ENCODE peak calls at places on chromosomes 11 and 22, in four cellular contexts. W is foreskin keratinocyte; A is mesenchymal stem cell; G is activated naive CD8-positive, alpha-beta T cell treated with anti-CD3 and anti-CD28 coated beads for 36 hours. B is an unnamed sample.

GRCh38 chr22:38707346-38707745 is 1.6 kb downstream of the GTPBP1 start:
- DNase-seq in W (no peak), A (peak; percentile 69), G (no peak), B (no peak)

GRCh38 chr22:35540600-35541253 is at the start of gene RASD2:
- DNase-seq in W (no peak), A (peak; percentile 51), G (peak; percentile 52), B (peak; percentile 30)

GRCh38 chr11:11458523-11458922 is 105.5 kb upstream of the CSNK2A3 start:
- DNase-seq in W (no peak), A (no peak), G (no peak), B (no peak)

GRCh38 chr11:68041617-68042218 is 2.9 kb downstream of the TCIRG1 start:
- DNase-seq in W (no peak), A (no peak), G (no peak), B (no peak)

GRCh38 chr22:41197808-41198585 is 7.1 kb upstream of the L3MBTL2 start:
- DNase-seq in W (no peak), A (peak; percentile 70), G (peak; percentile 65), B (peak; percentile 43)

GRCh38 chr22:37462983-37463382 is 23.2 kb downstream of the MFNG start:
- DNase-seq in W (no peak), A (peak; percentile 64), G (no peak), B (no peak)

GRCh38 chr11:61173456-61173855 is 12.2 kb upstream of the VPS37C start:
- DNase-seq in W (no peak), A (no peak), G (no peak), B (no peak)

GRCh38 chr11:3132831-3133455 is 32.2 kb downstream of the OSBPL5 start:
- DNase-seq in W (no peak), A (no peak), G (no peak), B (no peak)

GRCh38 chr22:44453441-44454112 is 44.5 kb downstream of the RTL6 start:
- DNase-seq in W (no peak), A (no peak), G (no peak), B (no peak)

GRCh38 chr22:30675436-30675835 is 7.8 kb upstream of the DUSP18 start:
- DNase-seq in W (no peak), A (no peak), G (no peak), B (no peak)

GRCh38 chr11:76800466-76801200 is 17.5 kb downstream of the TSKU start:
- DNase-seq in W (no peak), A (no peak), G (no peak), B (no peak)

GRCh38 chr22:23793326-23793725 is 6.6 kb downstream of the SMARCB1 start:
- DNase-seq in W (no peak), A (no peak), G (no peak), B (no peak)

GRCh38 chr22:19271856-19272535 is 19.5 kb downstream of the CLTCL1 start:
- DNase-seq in W (no peak), A (peak; percentile 12), G (no peak), B (no peak)

GRCh38 chr22:49913446-49913845 is 4.8 kb downstream of the ALG12 start:
- DNase-seq in W (no peak), A (no peak), G (no peak), B (no peak)

GRCh38 chr11:15584158-15584557 is 469.4 kb downstream of the INSC start:
- DNase-seq in W (no peak), A (no peak), G (no peak), B (no peak)

GRCh38 chr11:69450064-69450856 is 31.2 kb upstream of the LINC01488 start:
- DNase-seq in W (no peak), A (no peak), G (no peak), B (no peak)

GRCh38 chr11:111557425-111558111 is 17.0 kb downstream of the LAYN start:
- DNase-seq in W (peak; percentile 95), A (peak; percentile 94), G (no peak), B (no peak)

GRCh38 chr11:75792997-75793800 is 21.8 kb upstream of the UVRAG start:
- DNase-seq in W (no peak), A (no peak), G (no peak), B (no peak)

GRCh38 chr11:134360050-134360835 is 28.5 kb downstream of the GLB1L2 start:
- DNase-seq in W (no peak), A (peak; percentile 5), G (peak; percentile 81), B (peak; percentile 76)

GRCh38 chr11:66904055-66904454 is 47.2 kb downstream of the LRFN4 start:
- DNase-seq in W (no peak), A (no peak), G (no peak), B (no peak)

GRCh38 chr11:69646493-69647201 is 5.7 kb downstream of the CCND1 start:
- DNase-seq in W (no peak), A (no peak), G (no peak), B (no peak)

GRCh38 chr11:65560555-65561418 is 2.6 kb upstream of the LTBP3 start:
- DNase-seq in W (peak; percentile 35), A (peak; percentile 72), G (no peak), B (no peak)

GRCh38 chr11:130947481-130947880 is 31.2 kb upstream of the SNX19 start:
- DNase-seq in W (peak; percentile 79), A (no peak), G (no peak), B (no peak)

GRCh38 chr11:121907379-121907778 is 208.6 kb downstream of the BLID start:
- DNase-seq in W (no peak), A (no peak), G (no peak), B (no peak)

GRCh38 chr22:50008151-50009040 is 4.2 kb downstream of the IL17REL start:
- DNase-seq in W (no peak), A (no peak), G (no peak), B (no peak)

GRCh38 chr11:67373916-67374570 is 645 bp upstream of the CLCF1 start:
- DNase-seq in W (no peak), A (peak; percentile 96), G (peak; percentile 56), B (peak; percentile 60)

GRCh38 chr11:18088974-18089373 is 16.9 kb downstream of the SAAL1 start:
- DNase-seq in W (no peak), A (no peak), G (no peak), B (no peak)

GRCh38 chr11:85766801-85767200 is 44.1 kb downstream of the SYTL2 start:
- DNase-seq in W (no peak), A (no peak), G (no peak), B (no peak)

GRCh38 chr11:19803506-19803998 is 90.9 kb downstream of the NAV2 start:
- DNase-seq in W (peak; percentile 11), A (no peak), G (no peak), B (no peak)

B was measured in stimulated activated naive CD8-positive, alpha-beta T cell treated with anti-CD3 and anti-CD28 coated beads, Interleukin-15, amount 100 ng/mL, for 72 hours.